ENCODE peak calls at places on chromosomes 5 and 9, in four cellular contexts. H is HepG2, X is H1, O is SK-N-SH. E is an unnamed sample.

GRCh38 chr9:121692606-121693505 is 41.4 kb downstream of the DAB2IP start:
- DNase-seq in X (no peak), O (no peak), H (peak), E (no peak)

GRCh38 chr9:129079829-129080228 is 1.1 kb upstream of the DOLPP1 start:
- DNase-seq in O (no peak), H (no peak), X (no peak), E (no peak)

GRCh38 chr5:57036621-57037160 is 84.8 kb upstream of the MIER3 start:
- DNase-seq in H (no peak), O (no peak), X (no peak), E (no peak)

GRCh38 chr9:30732060-30732459 is 1652.4 kb upstream of the ACO1 start:
- DNase-seq in H (peak), X (peak), O (no peak), E (no peak)

GRCh38 chr5:80284720-80285119 is 28.9 kb upstream of the SERINC5 start:
- DNase-seq in H (no peak), O (no peak), X (no peak), E (no peak)

GRCh38 chr5:132483661-132484385 is 6.8 kb downstream of the IRF1 start:
- DNase-seq in O (no peak), H (no peak), X (no peak), E (no peak)

GRCh38 chr9:17330097-17330496 is 195.3 kb downstream of the CNTLN start:
- DNase-seq in H (no peak), X (no peak), O (no peak), E (no peak)

GRCh38 chr9:93112864-93113389 is 16.9 kb downstream of the CARD19 start:
- DNase-seq in X (no peak), O (no peak), H (no peak), E (no peak)

GRCh38 chr9:15642369-15642962 is 89.6 kb downstream of the CCDC171 start:
- DNase-seq in X (no peak), H (peak), O (peak), E (no peak)

GRCh38 chr9:132160802-132161742 is 786 bp upstream of the NTNG2 start:
- DNase-seq in H (no peak), X (no peak), O (peak), E (no peak)

GRCh38 chr5:766666-767431 is 17.7 kb downstream of the ZDHHC11B start:
- DNase-seq in O (peak), H (no peak), X (peak), E (no peak)

GRCh38 chr5:135214897-135215616 is 181.0 kb upstream of the PITX1 start:
- DNase-seq in O (peak), X (peak), H (no peak), E (no peak)

GRCh38 chr5:135211791-135212190 is 177.8 kb upstream of the PITX1 start:
- DNase-seq in O (no peak), H (no peak), X (peak), E (no peak)

GRCh38 chr5:135213034-135213386 is 179.0 kb upstream of the PITX1 start:
- DNase-seq in O (no peak), X (no peak), H (no peak), E (no peak)

GRCh38 chr5:135212361-135213033 is 178.5 kb upstream of the PITX1 start:
- DNase-seq in H (no peak), O (no peak), X (peak), E (no peak)

DNA sequence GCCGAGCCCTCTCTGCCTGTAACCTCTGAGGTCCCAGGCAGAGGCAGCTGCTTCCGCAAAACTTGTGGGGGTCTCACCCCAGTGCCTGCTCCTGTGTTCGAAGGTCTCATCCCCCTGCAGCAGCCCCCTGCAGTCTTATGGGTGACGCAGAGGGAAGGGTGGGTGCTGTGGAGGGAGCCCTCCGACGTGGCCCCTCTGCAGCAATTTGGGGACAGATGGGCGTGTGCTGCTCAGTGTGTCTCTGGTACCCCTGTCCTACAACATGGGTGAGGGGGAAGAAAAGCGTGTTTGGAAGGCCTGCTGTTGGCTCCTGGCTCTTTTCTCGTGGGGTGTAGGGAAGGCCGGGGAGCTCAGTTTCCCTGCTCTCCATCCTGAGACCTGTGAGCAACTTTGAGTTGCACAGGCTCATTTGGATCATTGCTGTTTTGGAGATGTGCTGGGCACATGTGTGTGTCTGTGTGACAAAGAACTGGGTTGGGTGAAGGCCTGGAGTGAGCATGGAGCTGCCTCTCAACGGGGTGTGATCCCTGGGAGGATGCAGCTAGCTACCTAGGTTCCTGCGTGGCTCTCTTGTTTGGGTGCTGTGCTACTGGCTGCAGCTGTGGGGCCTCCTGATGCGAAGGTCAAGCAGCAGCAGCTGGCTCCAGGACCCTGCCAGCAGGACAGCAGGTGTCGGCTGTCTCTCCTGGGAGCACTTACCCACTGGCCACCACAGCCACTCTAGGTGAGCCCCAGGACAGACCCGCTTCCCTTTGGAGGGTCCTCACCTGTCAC is 179.6 kb upstream of the PITX1 start:
- DNase-seq in X (peak), O (no peak), H (no peak), E (no peak)
- TF ChIP-seq TAF1 in X (no peak), O (no peak), H (no peak), E (no peak)

DNA sequence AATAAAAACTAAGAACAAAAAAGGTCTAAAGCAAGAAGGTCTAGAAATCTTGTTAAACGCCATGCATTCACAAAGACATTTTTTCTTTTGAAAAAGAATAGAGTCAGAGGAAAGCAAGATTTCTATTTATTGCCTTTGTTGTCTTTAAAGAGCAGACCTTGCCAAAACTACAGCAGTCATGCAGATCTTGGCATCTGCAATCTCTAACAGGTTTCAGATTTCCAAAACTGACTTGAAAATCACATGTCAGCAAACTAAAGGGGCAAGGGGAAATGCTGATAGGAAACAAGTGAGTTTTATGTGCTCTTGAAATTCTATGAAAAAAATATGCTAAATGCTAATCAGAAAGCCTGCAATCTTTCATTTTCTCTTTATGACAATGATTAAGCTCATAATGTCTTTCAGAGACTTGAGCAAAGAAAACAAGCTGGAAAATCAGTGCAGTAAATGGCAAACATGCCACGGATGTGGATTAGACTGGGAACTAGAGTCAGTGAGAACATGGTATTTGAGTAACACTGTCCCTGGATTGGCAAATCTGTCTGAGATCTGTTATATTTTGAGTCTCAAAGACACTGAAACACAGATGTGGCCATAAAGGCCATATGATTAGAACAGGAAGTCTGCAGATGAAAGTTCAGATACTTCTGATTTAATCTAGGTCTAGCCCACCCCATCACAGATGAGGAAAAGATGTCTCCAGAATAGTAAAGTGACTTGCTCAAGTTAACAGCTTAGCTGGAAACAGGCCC is 361.4 kb upstream of the RPS23 start:
- DNase-seq in H (no peak), X (no peak), O (no peak), E (no peak)
- TF ChIP-seq MAX in H (no peak), X (no peak), O (no peak), E (no peak)

DNA sequence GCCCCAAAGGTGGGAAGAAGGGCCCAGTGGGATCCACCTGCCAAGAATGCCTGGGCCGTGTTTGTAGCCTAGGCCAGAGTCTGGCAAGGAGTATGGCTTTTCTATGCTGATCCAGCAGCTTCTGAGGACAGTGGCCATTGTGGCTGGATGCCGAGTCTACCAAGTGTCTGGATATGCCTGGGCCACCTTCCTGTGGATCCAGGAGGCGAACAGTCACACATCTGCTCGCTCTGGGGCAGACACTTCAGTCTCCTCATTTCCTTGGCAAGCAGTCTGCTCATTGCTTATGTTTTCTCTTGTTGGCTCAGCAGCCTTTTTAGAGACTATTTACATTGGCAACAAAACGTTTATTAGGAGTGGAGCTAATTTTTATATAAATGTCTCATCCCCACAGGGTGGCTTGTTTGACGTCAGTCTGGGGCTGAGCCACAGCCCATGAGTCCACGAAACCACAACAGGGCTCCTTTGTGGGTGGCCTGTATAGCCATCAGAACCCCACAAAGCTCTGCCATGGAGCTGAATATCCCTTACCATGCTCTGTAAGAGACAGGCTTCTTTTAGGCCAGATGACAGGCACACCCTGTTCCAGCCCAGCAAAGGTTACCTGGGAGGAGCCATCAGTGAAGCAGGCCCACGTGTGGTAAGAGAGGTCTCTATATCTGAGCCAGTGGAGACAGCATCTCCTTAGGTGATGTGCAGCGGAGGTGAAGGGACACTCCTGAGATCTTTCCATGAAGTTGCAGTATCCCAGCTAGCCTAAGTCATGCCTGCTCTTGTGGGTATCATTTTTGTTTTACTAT is 221.7 kb downstream of the DIRAS2 start:
- DNase-seq in H (no peak), X (no peak), O (no peak), E (no peak)
- TF ChIP-seq TAF1 in H (no peak), X (no peak), O (no peak), E (no peak)

GRCh38 chr9:25917593-25918426 is 239.6 kb upstream of the TUSC1 start:
- DNase-seq in X (no peak), O (no peak), H (no peak), E (no peak)
- TF ChIP-seq MAX in X (no peak), O (no peak), H (no peak), E (no peak)

GRCh38 chr9:38108326-38108725 is 39.3 kb upstream of the SHB start:
- DNase-seq in X (no peak), O (no peak), H (no peak), E (no peak)

GRCh38 chr9:38109601-38110000 is 40.6 kb upstream of the SHB start:
- DNase-seq in H (no peak), X (no peak), O (no peak), E (no peak)

GRCh38 chr9:38107811-38108304 is 38.8 kb upstream of the SHB start:
- DNase-seq in X (no peak), H (no peak), O (no peak), E (no peak)

GRCh38 chr9:38107405-38107804 is 38.4 kb upstream of the SHB start:
- DNase-seq in H (no peak), X (no peak), O (no peak), E (no peak)

DNA sequence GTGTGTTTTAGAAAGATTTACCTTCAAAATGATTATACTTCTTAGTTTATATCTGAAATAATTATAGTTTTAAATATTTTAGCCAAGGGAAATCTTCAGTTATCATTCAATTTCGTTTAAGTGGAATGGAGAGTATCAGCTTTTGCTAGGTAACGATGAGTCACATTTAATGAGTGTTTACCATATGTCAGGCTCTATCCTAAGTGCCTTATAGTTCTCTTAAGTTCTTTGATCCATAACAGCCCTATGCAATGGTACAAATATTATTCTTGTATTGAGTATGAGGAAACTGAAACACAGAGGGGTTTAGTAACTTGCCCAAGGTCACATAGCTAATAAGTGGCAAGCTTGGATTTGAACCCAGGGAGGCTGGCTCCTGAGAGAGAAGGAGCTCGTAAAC is 37.5 kb upstream of the SHB start:
- DNase-seq in O (no peak), H (no peak), X (no peak), E (no peak)
- TF ChIP-seq TAF1 in O (no peak), H (no peak), X (no peak), E (no peak)

GRCh38 chr5:131220566-131220965 is 43.3 kb upstream of the CDC42SE2 start:
- DNase-seq in X (no peak), O (no peak), H (no peak), E (no peak)

GRCh38 chr5:131221888-131222287 is 42.0 kb upstream of the CDC42SE2 start:
- DNase-seq in O (no peak), H (no peak), X (no peak), E (no peak)

GRCh38 chr5:131214828-131215227 is 44.1 kb downstream of the LYRM7 start:
- DNase-seq in O (peak), H (no peak), X (no peak), E (no peak)

GRCh38 chr5:131217791-131218190 is 46.1 kb upstream of the CDC42SE2 start:
- DNase-seq in O (no peak), H (no peak), X (no peak), E (no peak)

GRCh38 chr5:131218392-131218791 is 45.5 kb upstream of the CDC42SE2 start:
- DNase-seq in X (no peak), H (no peak), O (no peak), E (no peak)
- TF ChIP-seq MAX in X (no peak), H (no peak), O (no peak), E (no peak)

DNA sequence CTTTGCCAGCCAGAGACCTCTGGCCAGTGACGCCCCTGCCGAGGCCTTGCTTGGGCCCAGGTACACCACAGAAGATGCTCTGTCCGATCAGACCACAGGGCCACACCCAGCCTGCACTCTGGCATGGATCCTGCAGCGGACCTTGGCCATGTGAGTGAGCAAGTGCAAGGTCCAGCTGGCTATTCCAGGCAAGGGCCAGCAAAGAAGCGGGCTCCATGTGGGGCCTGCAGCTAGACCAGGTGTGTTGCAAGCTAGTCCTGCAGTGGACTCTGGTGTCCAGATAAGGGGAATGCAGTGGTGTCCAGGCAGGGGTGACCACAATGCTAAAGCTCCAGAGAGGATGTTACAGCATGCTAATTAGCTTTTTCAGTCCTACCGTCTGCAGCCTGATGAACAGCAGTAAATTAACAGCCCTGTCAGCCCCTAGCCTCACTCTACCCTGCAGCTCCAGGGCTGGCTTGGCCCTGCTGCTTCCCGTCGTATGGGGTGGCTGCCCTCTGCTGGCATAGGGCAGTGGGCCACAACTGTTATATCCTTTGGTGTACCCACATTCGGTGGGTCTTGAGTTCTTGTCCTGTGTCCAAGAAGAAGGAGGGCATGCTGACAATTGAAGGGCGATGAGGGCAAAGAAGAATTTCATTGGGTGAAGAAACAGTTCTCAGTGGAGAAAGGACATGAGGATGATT is 284.5 kb upstream of the POU5F2 start:
- DNase-seq in X (no peak), O (no peak), H (peak), E (no peak)
- TF ChIP-seq TAF1 in X (no peak), O (no peak), H (no peak), E (no peak)

DNA sequence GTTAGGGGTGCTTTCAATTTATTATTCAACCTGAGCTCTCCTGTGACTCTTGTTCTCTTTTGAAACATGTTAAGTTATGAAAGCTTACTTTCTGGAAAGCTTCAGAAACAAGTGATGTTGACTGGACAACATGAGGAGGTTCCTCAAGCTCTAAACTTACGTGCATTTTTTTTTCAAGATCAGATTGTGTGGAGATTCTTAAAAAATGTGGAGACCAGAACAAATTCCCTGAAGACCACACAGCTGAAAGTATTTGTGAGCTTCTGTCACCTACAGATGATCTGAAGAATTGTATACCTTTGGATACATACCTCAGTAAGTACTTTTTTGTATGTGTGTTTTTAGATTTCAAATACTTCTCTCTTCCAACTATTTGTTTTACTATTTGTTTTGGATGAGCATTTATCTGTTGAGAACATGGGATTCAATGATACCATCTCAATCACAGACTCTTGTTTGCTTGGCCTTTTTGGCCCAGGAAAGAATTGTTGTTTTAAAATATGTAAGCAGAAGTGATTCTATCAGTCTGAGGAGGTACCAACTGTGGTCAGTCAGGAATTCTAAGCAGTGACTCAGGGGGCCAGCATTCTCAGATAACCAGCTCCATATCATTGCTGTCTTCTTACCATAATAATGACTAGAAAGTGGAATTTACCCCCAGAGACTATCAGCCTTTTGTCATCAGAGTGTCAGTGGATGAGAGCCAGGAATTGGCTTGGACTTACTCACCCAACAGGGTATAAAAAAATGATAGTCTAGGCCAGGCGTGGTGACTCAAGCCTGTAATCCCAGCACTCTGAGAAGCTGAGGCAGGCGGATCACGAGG is 34.4 kb upstream of the GLIPR2 start:
- DNase-seq in O (no peak), H (peak), X (no peak), E (no peak)
- TF ChIP-seq MAX in O (peak), H (no peak), X (no peak), E (no peak)

DNA sequence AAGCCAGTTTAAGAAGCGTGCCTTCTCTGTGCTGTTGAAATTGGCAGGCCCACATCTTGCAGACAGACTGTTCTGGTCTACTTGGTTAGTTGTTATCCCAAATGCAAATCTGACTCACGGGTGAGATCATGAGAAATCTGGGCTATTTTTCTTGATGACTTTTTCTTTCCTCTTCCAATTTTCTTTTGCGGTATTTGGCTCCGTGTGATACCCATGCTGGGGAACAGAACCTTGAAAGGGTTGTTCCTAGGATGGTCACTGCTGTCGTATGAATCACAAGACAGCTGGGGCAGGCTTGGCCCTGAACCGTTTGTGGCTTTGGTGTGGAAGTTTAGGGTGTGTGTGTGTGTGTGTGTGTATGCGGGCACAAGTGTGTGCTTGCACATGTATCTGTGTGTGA is 24.6 kb downstream of the PDZD2 start:
- DNase-seq in O (no peak), H (no peak), X (no peak), E (no peak)
- TF ChIP-seq TAF1 in O (no peak), H (no peak), X (no peak), E (no peak)

E was measured in GM12878.